ENCODE peak calls at places on chromosomes 1 and 21, in four cellular contexts. F is stimulated activated CD4-positive, alpha-beta T cell treated with anti-CD3 and anti-CD28 coated beads, Interleukin-15, amount 100 ng/mL, for 1 hour; A is hepatic stellate cell; D is adrenal gland. G is an unnamed sample.

GRCh38 chr21:35573472-35574389 is 486.6 kb downstream of the SETD4 start:
- DNase-seq in F (no peak), A (no peak), D (no peak), G (no peak)

GRCh38 chr1:109158433-109158832 is 44.5 kb downstream of the ELAPOR1 start:
- DNase-seq in F (no peak), A (no peak), D (no peak), G (no peak)

GRCh38 chr1:62178372-62178771 is 16.3 kb upstream of the L1TD1 start:
- DNase-seq in F (no peak), A (no peak), D (no peak), G (no peak)

GRCh38 chr1:179251675-179252074 is 22.2 kb upstream of the ABL2 start:
- DNase-seq in F (no peak), A (peak), D (no peak), G (peak)

GRCh38 chr1:10065344-10065685 is 32.6 kb downstream of the UBE4B start:
- DNase-seq in F (no peak), A (no peak), D (peak), G (peak)

GRCh38 chr21:25688284-25689035 is 46.2 kb downstream of the ATP5PF start:
- DNase-seq in F (no peak), A (no peak), D (no peak), G (no peak)

GRCh38 chr1:56297948-56298347 is 281.4 kb downstream of the PLPP3 start:
- DNase-seq in F (no peak), A (no peak), D (no peak), G (peak)

GRCh38 chr1:203563291-203563690 is 63.3 kb upstream of the ATP2B4 start:
- DNase-seq in F (no peak), A (peak), D (no peak), G (no peak)

GRCh38 chr1:115771847-115772457 is 3.4 kb upstream of the CASQ2 start:
- DNase-seq in F (no peak), A (peak), D (peak), G (peak)

GRCh38 chr21:41121785-41122415 is 46.1 kb upstream of the BACE2 start:
- DNase-seq in F (no peak), A (no peak), D (peak), G (peak)

GRCh38 chr1:172533511-172534116 is 664 bp downstream of the SUCO start:
- DNase-seq in F (peak), A (no peak), D (no peak), G (peak)

GRCh38 chr1:61301824-61302652 is 219.7 kb downstream of the NFIA start:
- DNase-seq in F (no peak), A (no peak), D (no peak), G (no peak)

GRCh38 chr1:85274969-85275453 is 1.4 kb downstream of the BCL10 start:
- DNase-seq in F (no peak), A (peak), D (no peak), G (no peak)

GRCh38 chr21:44946254-44947041 is 6.6 kb downstream of the SLX9 start:
- DNase-seq in F (no peak), A (no peak), D (no peak), G (no peak)

GRCh38 chr1:32014199-32014936 is 700 bp downstream of the KHDRBS1 start:
- DNase-seq in F (no peak), A (peak), D (peak), G (peak)

GRCh38 chr1:147292012-147292411 is 49.5 kb downstream of the CHD1L start:
- DNase-seq in F (no peak), A (peak), D (no peak), G (no peak)

GRCh38 chr1:1782399-1783221 is 4.3 kb upstream of the NADK start:
- DNase-seq in F (no peak), A (peak), D (no peak), G (peak)

GRCh38 chr1:88890790-88891317 is 513 bp downstream of the GTF2B start:
- DNase-seq in F (no peak), A (no peak), D (peak), G (peak)

GRCh38 chr1:2439369-2439768 is 27.0 kb upstream of the PEX10 start:
- DNase-seq in F (no peak), A (no peak), D (no peak), G (no peak)

GRCh38 chr1:216604771-216605170 is 118.5 kb downstream of the ESRRG start:
- DNase-seq in F (no peak), A (no peak), D (no peak), G (no peak)

GRCh38 chr1:202158810-202159533 is 1.4 kb downstream of the PTPN7 start:
- DNase-seq in F (no peak), A (no peak), D (no peak), G (no peak)

GRCh38 chr21:28834335-28835238 is 158.1 kb downstream of the LTN1 start:
- DNase-seq in F (no peak), A (no peak), D (no peak), G (no peak)

GRCh38 chr1:220189750-220190347 is 82.4 kb downstream of the RAB3GAP2 start:
- DNase-seq in F (no peak), A (no peak), D (no peak), G (peak)

GRCh38 chr21:16125274-16125673 is 395.5 kb downstream of the USP25 start:
- DNase-seq in F (no peak), A (no peak), D (no peak), G (no peak)

GRCh38 chr1:8477983-8478362 is 160.1 kb downstream of the SLC45A1 start:
- DNase-seq in F (no peak), A (no peak), D (no peak), G (no peak)

GRCh38 chr1:153346067-153346723 is 2.4 kb downstream of the PGLYRP4 start:
- DNase-seq in F (no peak), A (no peak), D (no peak), G (no peak)

GRCh38 chr1:16393255-16394177 is 26.5 kb downstream of the SZRD1 start:
- DNase-seq in F (no peak), A (no peak), D (no peak), G (no peak)

GRCh38 chr21:25862112-25862511 is 127.3 kb downstream of the GABPA start:
- DNase-seq in F (no peak), A (no peak), D (no peak), G (no peak)

GRCh38 chr1:12073796-12074195 is 10.7 kb downstream of the TNFRSF8 start:
- DNase-seq in F (no peak), A (no peak), D (no peak), G (no peak)

GRCh38 chr21:27954806-27955205 is 987.9 kb upstream of the ADAMTS5 start:
- DNase-seq in F (no peak), A (no peak), D (no peak), G (no peak)

G was measured in HuH-7.